ENCODE peak calls at places on chromosomes 6 and 20, in ten cellular contexts. F is hepatocyte; A is IMR-90; O is astrocyte of the cerebellum; R is lower lobe of right lung; U is upper lobe of right lung; D is GM12865; L is spleen; G is fibroblast of lung; P is CD8-positive, alpha-beta T cell. N is an unnamed sample.

GRCh38 chr6:13531956-13532355 is 42.4 kb upstream of the SIRT5 start:
- DNase-seq in U (no peak), R (no peak), G (no peak), D (no peak), P (no peak), A (no peak), O (no peak), L (no peak), F (no peak), N (no peak)

GRCh38 chr6:1635305-1636010 is 25.7 kb downstream of the FOXC1 start:
- DNase-seq in U (no peak), G (no peak), F (no peak), P (no peak), L (no peak), A (no peak), R (no peak), D (no peak), O (no peak), N (no peak)

GRCh38 chr20:38770546-38770945 is 22.3 kb downstream of the ACTR5 start:
- DNase-seq in O (no peak), F (no peak), G (no peak), L (no peak), U (no peak), A (no peak), R (no peak), D (no peak), P (no peak), N (no peak)

GRCh38 chr6:168214586-168215104 is 104.9 kb downstream of the DACT2 start:
- DNase-seq in A (no peak), G (no peak), F (no peak), O (no peak), L (no peak), U (no peak), R (no peak), P (no peak), D (no peak), N (no peak)

GRCh38 chr20:18712877-18713276 is 100.7 kb upstream of the SCP2D1 start:
- DNase-seq in F (no peak), U (no peak), G (no peak), P (no peak), A (no peak), L (no peak), R (no peak), D (no peak), O (no peak), N (no peak)

GRCh38 chr20:46683939-46684750 is 5.1 kb downstream of the TP53RK start:
- DNase-seq in D (no peak), L (no peak), U (peak), G (peak), O (no peak), P (no peak), R (peak), F (peak), A (peak), N (no peak)

GRCh38 chr6:24761193-24761835 is 13.4 kb upstream of the GMNN start:
- DNase-seq in D (peak), U (no peak), G (no peak), F (no peak), P (no peak), A (no peak), R (no peak), L (no peak), O (no peak), N (no peak)

GRCh38 chr6:141521440-141521839 is 611.3 kb upstream of the GJE1 start:
- DNase-seq in L (no peak), G (peak), O (no peak), D (no peak), U (no peak), R (no peak), A (peak), F (no peak), P (no peak), N (no peak)

GRCh38 chr6:17015551-17016381 is 86.1 kb upstream of the STMND1 start:
- DNase-seq in U (peak), G (no peak), O (no peak), L (peak), F (peak), D (no peak), A (no peak), R (peak), P (peak), N (no peak)

GRCh38 chr6:147054158-147054557 is 150.1 kb upstream of the STXBP5 start:
- DNase-seq in D (no peak), A (no peak), U (no peak), P (no peak), G (no peak), R (no peak), L (no peak), O (no peak), F (no peak), N (no peak)

GRCh38 chr20:53080969-53081871 is 109.1 kb downstream of the TSHZ2 start:
- DNase-seq in A (peak), G (peak), R (peak), L (no peak), F (peak), O (no peak), U (no peak), P (no peak), D (no peak), N (no peak)

GRCh38 chr20:22678678-22679077 is 94.3 kb upstream of the FOXA2 start:
- DNase-seq in P (no peak), G (no peak), F (no peak), A (no peak), O (no peak), U (no peak), D (no peak), R (no peak), L (no peak), N (no peak)

GRCh38 chr6:91097316-91097878 is 510.5 kb upstream of the MAP3K7 start:
- DNase-seq in P (no peak), O (peak), D (no peak), R (no peak), F (peak), U (no peak), L (no peak), A (no peak), G (peak), N (no peak)

GRCh38 chr6:17015144-17015543 is 86.7 kb upstream of the STMND1 start:
- DNase-seq in L (no peak), D (peak), F (no peak), P (no peak), A (peak), U (no peak), G (peak), O (peak), R (no peak), N (peak)

GRCh38 chr6:7505196-7505699 is 36.2 kb upstream of the DSP start:
- DNase-seq in R (no peak), G (peak), D (no peak), P (no peak), L (no peak), O (peak), A (peak), U (no peak), F (peak), N (peak)

GRCh38 chr6:119390276-119390793 is 40.8 kb upstream of the MAN1A1 start:
- DNase-seq in L (no peak), U (no peak), P (no peak), A (no peak), D (no peak), F (no peak), R (no peak), O (no peak), G (no peak), N (no peak)

GRCh38 chr6:26087284-26088115 is at the start of gene HFE:
- DNase-seq in D (peak), F (peak), P (peak), O (no peak), R (peak), L (peak), A (peak), G (peak), U (peak), N (no peak)

GRCh38 chr6:148771212-148771601 is 24.4 kb downstream of the UST start:
- DNase-seq in A (no peak), D (no peak), F (no peak), R (peak), G (no peak), O (no peak), L (peak), P (no peak), U (peak), N (no peak)

GRCh38 chr20:57753332-57754164 is 43.7 kb upstream of the PMEPA1 start:
- DNase-seq in U (peak), F (no peak), P (no peak), L (peak), D (no peak), A (no peak), R (no peak), O (no peak), G (no peak), N (no peak)

GRCh38 chr6:130843575-130844320 is 16.5 kb downstream of the SMLR1 start:
- DNase-seq in D (peak), G (peak), L (no peak), P (peak), O (peak), A (peak), U (no peak), F (peak), R (no peak), N (peak)

GRCh38 chr20:34368547-34368946 is 5.5 kb downstream of the ITCH start:
- DNase-seq in D (no peak), G (no peak), L (no peak), P (no peak), R (no peak), U (no peak), A (no peak), O (no peak), F (peak), N (no peak)

GRCh38 chr20:19478320-19478719 is 265.9 kb downstream of the SLC24A3 start:
- DNase-seq in O (no peak), A (no peak), D (no peak), R (no peak), G (no peak), F (no peak), P (no peak), U (no peak), L (no peak), N (no peak)

GRCh38 chr6:17098538-17098937 is 3.3 kb upstream of the STMND1 start:
- DNase-seq in A (peak), F (peak), D (no peak), G (peak), O (no peak), L (no peak), R (no peak), P (no peak), U (no peak), N (no peak)

GRCh38 chr6:10759312-10759839 is 11.8 kb downstream of the TMEM14B start:
- DNase-seq in P (no peak), R (no peak), O (peak), U (no peak), L (no peak), D (peak), F (peak), A (peak), G (peak), N (peak)

GRCh38 chr6:123658848-123659247 is 22.1 kb upstream of the TRDN start:
- DNase-seq in G (no peak), P (no peak), F (no peak), D (no peak), O (no peak), A (no peak), U (no peak), R (no peak), L (no peak), N (no peak)

GRCh38 chr6:129565331-129565730 is 144.6 kb downstream of the ARHGAP18 start:
- DNase-seq in F (no peak), G (no peak), L (no peak), R (no peak), U (no peak), O (no peak), D (no peak), A (no peak), P (no peak), N (no peak)

GRCh38 chr6:121305957-121306607 is 28.2 kb downstream of the TBC1D32 start:
- DNase-seq in G (peak), D (peak), O (peak), A (peak), L (no peak), R (no peak), F (peak), P (no peak), U (no peak), N (no peak)

GRCh38 chr6:101668496-101668895 is 275.0 kb downstream of the GRIK2 start:
- DNase-seq in A (no peak), G (no peak), L (no peak), O (no peak), P (no peak), R (no peak), U (no peak), D (no peak), F (no peak), N (no peak)

GRCh38 chr20:19851863-19852262 is 93.8 kb downstream of the RIN2 start:
- DNase-seq in G (peak), R (no peak), D (no peak), O (no peak), U (no peak), F (no peak), L (no peak), A (no peak), P (no peak), N (no peak)

DNA sequence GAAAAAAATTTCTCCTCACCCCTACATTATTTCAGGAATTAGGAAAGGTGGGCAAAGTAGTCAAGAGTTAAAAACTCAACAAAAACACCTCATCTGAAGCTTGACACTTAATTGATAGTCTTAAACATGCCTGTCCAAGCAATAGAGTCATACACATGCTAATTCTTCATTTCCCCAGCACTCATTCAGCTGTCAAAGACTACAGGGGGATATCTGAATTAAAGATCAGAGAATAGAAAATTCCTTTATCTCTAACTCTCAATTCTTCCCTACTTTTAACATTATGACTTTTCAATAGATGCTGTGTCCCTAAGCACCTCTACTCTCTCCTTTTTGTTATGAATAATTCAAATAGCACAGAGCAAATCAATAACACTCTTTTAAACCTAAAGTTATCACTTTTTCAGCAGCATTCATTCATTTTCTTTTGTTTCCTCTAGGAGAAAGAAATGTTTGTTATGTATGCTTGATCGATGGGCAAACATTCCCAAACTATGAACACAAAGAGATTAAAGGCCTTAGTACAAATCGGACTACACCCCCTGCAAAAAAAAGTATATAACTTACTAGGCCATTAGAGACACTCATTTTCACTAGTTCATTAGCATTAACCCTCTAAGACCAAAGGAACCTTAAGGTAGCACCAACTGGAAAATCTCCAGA is 94.9 kb upstream of the SPTLC3 start:
- DNase-seq in A (no peak), D (no peak), G (no peak), F (no peak), L (no peak), R (no peak), U (no peak), O (no peak), P (no peak), N (no peak)
- TF ChIP-seq CTCF in A (no peak), D (no peak), G (no peak), F (no peak), L (no peak), R (no peak), U (no peak), O (no peak), P (no peak), N (no peak)

GRCh38 chr6:31836036-31836675 is 8.6 kb downstream of the HSPA1B start:
- DNase-seq in G (no peak), L (peak), F (no peak), D (no peak), U (no peak), R (no peak), P (no peak), O (no peak), A (peak), N (no peak)
- H3K4me3 ChIP-seq in G (peak), L (peak), F (peak), D (peak), U (peak), R (peak), P (peak), O (peak), A (peak), N (peak)

GRCh38 chr20:48661575-48662473 is 166.0 kb downstream of the PREX1 start:
- DNase-seq in R (no peak), D (no peak), F (no peak), A (no peak), P (no peak), U (no peak), O (peak), G (no peak), L (no peak), N (no peak)
- TF ChIP-seq CTCF in R (no peak), D (no peak), F (no peak), A (no peak), P (no peak), U (no peak), O (peak), G (no peak), L (no peak), N (peak)

DNA sequence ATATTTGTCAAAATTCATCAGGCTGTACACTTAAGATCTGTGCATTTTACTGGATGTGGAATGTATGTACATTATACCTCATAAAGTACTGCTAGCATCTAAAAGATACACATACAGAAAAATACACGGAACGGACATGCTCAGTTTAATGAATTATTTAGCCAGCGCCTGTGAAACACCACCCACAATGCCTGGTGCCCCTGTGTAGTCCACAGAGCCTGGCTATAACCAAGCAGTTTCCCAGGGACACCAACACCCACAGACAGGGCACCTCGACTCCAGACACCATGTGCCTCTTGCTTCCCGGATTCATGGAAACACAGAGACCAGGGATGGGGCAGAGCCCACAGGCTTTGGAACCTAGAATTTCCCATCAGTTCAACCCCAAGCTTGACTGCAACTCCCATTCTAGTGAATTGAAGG is 17.4 kb upstream of the ARMC12 start:
- DNase-seq in A (no peak), O (no peak), P (no peak), U (no peak), D (no peak), L (no peak), F (no peak), G (no peak), R (no peak), N (no peak)
- H3K4me3 ChIP-seq in A (no peak), O (no peak), P (peak), U (peak), D (peak), L (no peak), F (no peak), G (no peak), R (peak), N (no peak)

N was measured in AG09309.